ENCODE peak calls at places on chromosomes 6 and 20, in nine cellular contexts. One of them, this sample, is unnamed.

GRCh38 chr6:134074151-134074712 is 21.8 kb upstream of the SLC2A12 start:
- DNase-seq in AG04450: no peak
- DNase-seq in upper lobe of right lung: no peak
- DNase-seq in A549: no peak
- DNase-seq in K562: no peak
- DNase-seq in colonic mucosa: no peak
- DNase-seq in GM13977: no peak
- DNase-seq in fibroblast of lung: peak
- DNase-seq in GM12865: no peak
- DNase-seq in this sample: no peak

GRCh38 chr6:125104425-125104824 is 49.1 kb upstream of the TPD52L1 start:
- DNase-seq in AG04450: peak
- DNase-seq in upper lobe of right lung: no peak
- DNase-seq in A549: no peak
- DNase-seq in K562: peak
- DNase-seq in colonic mucosa: no peak
- DNase-seq in GM13977: no peak
- DNase-seq in fibroblast of lung: peak
- DNase-seq in GM12865: no peak
- DNase-seq in this sample: peak

GRCh38 chr6:21163110-21163837 is 430.3 kb upstream of the SOX4 start:
- DNase-seq in AG04450: peak
- DNase-seq in upper lobe of right lung: no peak
- DNase-seq in A549: no peak
- DNase-seq in K562: peak
- DNase-seq in colonic mucosa: no peak
- DNase-seq in GM13977: no peak
- DNase-seq in fibroblast of lung: peak
- DNase-seq in GM12865: no peak
- DNase-seq in this sample: peak

GRCh38 chr20:33732166-33732970 is 572 bp downstream of the ZNF341 start:
- DNase-seq in AG04450: no peak
- DNase-seq in upper lobe of right lung: peak
- DNase-seq in A549: peak
- DNase-seq in K562: peak
- DNase-seq in colonic mucosa: peak
- DNase-seq in GM13977: peak
- DNase-seq in fibroblast of lung: peak
- DNase-seq in GM12865: no peak
- DNase-seq in this sample: peak

GRCh38 chr20:47272893-47273590 is 83.5 kb downstream of the ZMYND8 start:
- DNase-seq in AG04450: peak
- DNase-seq in upper lobe of right lung: no peak
- DNase-seq in A549: peak
- DNase-seq in K562: peak
- DNase-seq in colonic mucosa: peak
- DNase-seq in GM13977: peak
- DNase-seq in fibroblast of lung: peak
- DNase-seq in GM12865: peak
- DNase-seq in this sample: peak

GRCh38 chr6:99148761-99149160 is 200.7 kb downstream of the FAXC start:
- DNase-seq in AG04450: no peak
- DNase-seq in upper lobe of right lung: no peak
- DNase-seq in A549: no peak
- DNase-seq in K562: no peak
- DNase-seq in colonic mucosa: no peak
- DNase-seq in GM13977: no peak
- DNase-seq in fibroblast of lung: no peak
- DNase-seq in GM12865: no peak
- DNase-seq in this sample: no peak

GRCh38 chr6:149860834-149861602 is 3.1 kb downstream of the LRP11 start:
- DNase-seq in AG04450: no peak
- DNase-seq in upper lobe of right lung: peak
- DNase-seq in A549: no peak
- DNase-seq in K562: no peak
- DNase-seq in colonic mucosa: no peak
- DNase-seq in GM13977: no peak
- DNase-seq in fibroblast of lung: no peak
- DNase-seq in GM12865: no peak
- DNase-seq in this sample: no peak

GRCh38 chr20:24610341-24611115 is 141.1 kb downstream of the SYNDIG1 start:
- DNase-seq in AG04450: no peak
- DNase-seq in upper lobe of right lung: no peak
- DNase-seq in A549: no peak
- DNase-seq in K562: no peak
- DNase-seq in colonic mucosa: no peak
- DNase-seq in GM13977: no peak
- DNase-seq in fibroblast of lung: peak
- DNase-seq in GM12865: no peak
- DNase-seq in this sample: no peak

GRCh38 chr6:64254558-64254957 is 619.0 kb downstream of the PHF3 start:
- DNase-seq in AG04450: no peak
- DNase-seq in upper lobe of right lung: no peak
- DNase-seq in A549: no peak
- DNase-seq in K562: no peak
- DNase-seq in colonic mucosa: no peak
- DNase-seq in GM13977: no peak
- DNase-seq in fibroblast of lung: no peak
- DNase-seq in GM12865: no peak
- DNase-seq in this sample: no peak

GRCh38 chr20:32443386-32443974 is 85.3 kb downstream of the ASXL1 start:
- DNase-seq in AG04450: no peak
- DNase-seq in upper lobe of right lung: no peak
- DNase-seq in A549: no peak
- DNase-seq in K562: peak
- DNase-seq in colonic mucosa: no peak
- DNase-seq in GM13977: no peak
- DNase-seq in fibroblast of lung: no peak
- DNase-seq in GM12865: no peak
- DNase-seq in this sample: no peak

DNA sequence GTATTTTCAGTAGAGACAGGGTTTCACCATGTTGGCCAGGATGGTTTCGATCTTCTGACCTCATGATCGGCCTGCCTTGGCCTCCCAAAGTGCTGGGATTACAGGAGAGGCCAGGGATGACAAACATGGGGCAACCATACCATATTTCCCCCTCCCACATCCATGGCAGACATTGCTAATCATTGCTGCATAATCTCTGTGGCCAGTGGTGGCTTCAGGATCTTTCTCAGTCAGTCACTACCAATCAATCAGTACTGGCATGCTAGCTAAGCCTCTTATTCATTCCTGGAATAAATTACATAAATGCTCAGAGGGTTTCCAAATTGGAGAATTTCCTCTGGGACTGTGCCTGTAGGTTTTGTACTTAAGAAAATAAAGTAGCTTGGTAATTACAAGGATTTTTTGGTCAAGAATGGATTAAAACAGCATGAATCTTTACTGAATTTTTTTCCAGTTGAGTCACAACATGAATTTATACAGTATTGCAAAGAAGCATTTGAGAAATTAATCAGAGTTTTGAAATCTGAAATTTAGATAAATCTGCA is 138.1 kb downstream of the FNDC1 start:
- DNase-seq in AG04450: no peak
- DNase-seq in upper lobe of right lung: no peak
- DNase-seq in A549: no peak
- DNase-seq in K562: no peak
- DNase-seq in colonic mucosa: no peak
- DNase-seq in GM13977: no peak
- DNase-seq in fibroblast of lung: peak
- DNase-seq in GM12865: no peak
- DNase-seq in this sample: no peak
- TF ChIP-seq CTCF in AG04450: no peak
- TF ChIP-seq CTCF in upper lobe of right lung: no peak
- TF ChIP-seq CTCF in A549: no peak
- TF ChIP-seq CTCF in K562: no peak
- TF ChIP-seq CTCF in colonic mucosa: no peak
- TF ChIP-seq CTCF in GM13977: no peak
- TF ChIP-seq CTCF in fibroblast of lung: no peak
- TF ChIP-seq CTCF in GM12865: no peak
- TF ChIP-seq CTCF in this sample: no peak

DNA sequence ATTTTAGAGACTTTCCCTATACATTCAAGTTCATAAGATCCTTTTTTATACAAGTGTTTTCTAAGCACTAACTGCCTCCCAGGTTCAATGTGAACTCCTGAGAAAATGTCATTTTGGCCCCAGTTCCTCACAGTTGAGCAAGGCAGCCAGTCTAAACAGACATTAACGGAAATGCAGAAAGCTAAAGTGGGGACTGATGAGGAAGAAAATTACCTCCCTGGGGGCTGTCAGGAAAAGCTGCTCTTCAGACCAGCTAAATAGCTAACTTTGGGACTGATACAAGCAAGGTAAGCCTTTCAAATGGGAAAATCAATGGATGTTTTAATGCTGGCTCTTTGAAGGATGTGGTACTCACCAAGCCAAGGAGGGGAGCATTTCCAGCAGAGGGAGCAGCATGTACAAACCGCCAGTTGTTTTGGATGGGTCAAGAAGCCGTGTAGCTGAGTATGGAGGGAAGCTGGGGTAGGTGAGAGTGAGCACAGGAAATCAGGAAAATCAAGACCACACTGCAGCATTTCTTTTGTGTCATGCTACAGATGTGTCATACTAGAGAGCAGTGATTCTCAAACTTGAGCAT is 180.8 kb upstream of the CHD6 start:
- DNase-seq in AG04450: no peak
- DNase-seq in upper lobe of right lung: no peak
- DNase-seq in A549: no peak
- DNase-seq in K562: no peak
- DNase-seq in colonic mucosa: no peak
- DNase-seq in GM13977: no peak
- DNase-seq in fibroblast of lung: no peak
- DNase-seq in GM12865: no peak
- DNase-seq in this sample: no peak
- TF ChIP-seq CTCF in AG04450: no peak
- TF ChIP-seq CTCF in upper lobe of right lung: no peak
- TF ChIP-seq CTCF in A549: no peak
- TF ChIP-seq CTCF in K562: no peak
- TF ChIP-seq CTCF in colonic mucosa: no peak
- TF ChIP-seq CTCF in GM13977: no peak
- TF ChIP-seq CTCF in fibroblast of lung: no peak
- TF ChIP-seq CTCF in GM12865: no peak
- TF ChIP-seq CTCF in this sample: no peak

GRCh38 chr20:39289316-39289715 is 327.2 kb downstream of the DHX35 start:
- DNase-seq in AG04450: no peak
- DNase-seq in upper lobe of right lung: no peak
- DNase-seq in A549: peak
- DNase-seq in K562: peak
- DNase-seq in colonic mucosa: no peak
- DNase-seq in GM13977: peak
- DNase-seq in fibroblast of lung: no peak
- DNase-seq in GM12865: peak
- DNase-seq in this sample: no peak
- TF ChIP-seq CTCF in AG04450: no peak
- TF ChIP-seq CTCF in upper lobe of right lung: peak
- TF ChIP-seq CTCF in A549: no peak
- TF ChIP-seq CTCF in K562: no peak
- TF ChIP-seq CTCF in colonic mucosa: no peak
- TF ChIP-seq CTCF in GM13977: peak
- TF ChIP-seq CTCF in fibroblast of lung: no peak
- TF ChIP-seq CTCF in GM12865: peak
- TF ChIP-seq CTCF in this sample: no peak

GRCh38 chr20:7416382-7416781 is 523.9 kb downstream of the HAO1 start:
- DNase-seq in AG04450: no peak
- DNase-seq in upper lobe of right lung: no peak
- DNase-seq in A549: no peak
- DNase-seq in K562: no peak
- DNase-seq in colonic mucosa: no peak
- DNase-seq in GM13977: no peak
- DNase-seq in fibroblast of lung: no peak
- DNase-seq in GM12865: no peak
- DNase-seq in this sample: no peak

GRCh38 chr20:7410150-7410549 is 530.1 kb downstream of the HAO1 start:
- DNase-seq in AG04450: no peak
- DNase-seq in upper lobe of right lung: no peak
- DNase-seq in A549: no peak
- DNase-seq in K562: no peak
- DNase-seq in colonic mucosa: no peak
- DNase-seq in GM13977: no peak
- DNase-seq in fibroblast of lung: no peak
- DNase-seq in GM12865: no peak
- DNase-seq in this sample: no peak

GRCh38 chr20:7415427-7415826 is 524.8 kb downstream of the HAO1 start:
- DNase-seq in AG04450: no peak
- DNase-seq in upper lobe of right lung: no peak
- DNase-seq in A549: no peak
- DNase-seq in K562: no peak
- DNase-seq in colonic mucosa: no peak
- DNase-seq in GM13977: no peak
- DNase-seq in fibroblast of lung: no peak
- DNase-seq in GM12865: no peak
- DNase-seq in this sample: no peak

GRCh38 chr20:7406671-7407070 is 533.6 kb downstream of the HAO1 start:
- DNase-seq in AG04450: no peak
- DNase-seq in upper lobe of right lung: no peak
- DNase-seq in A549: no peak
- DNase-seq in K562: no peak
- DNase-seq in colonic mucosa: no peak
- DNase-seq in GM13977: no peak
- DNase-seq in fibroblast of lung: no peak
- DNase-seq in GM12865: no peak
- DNase-seq in this sample: no peak

GRCh38 chr20:7411075-7411474 is 529.2 kb downstream of the HAO1 start:
- DNase-seq in AG04450: no peak
- DNase-seq in upper lobe of right lung: no peak
- DNase-seq in A549: no peak
- DNase-seq in K562: no peak
- DNase-seq in colonic mucosa: no peak
- DNase-seq in GM13977: no peak
- DNase-seq in fibroblast of lung: no peak
- DNase-seq in GM12865: no peak
- DNase-seq in this sample: no peak
- TF ChIP-seq CTCF in AG04450: no peak
- TF ChIP-seq CTCF in upper lobe of right lung: no peak
- TF ChIP-seq CTCF in A549: no peak
- TF ChIP-seq CTCF in K562: no peak
- TF ChIP-seq CTCF in colonic mucosa: no peak
- TF ChIP-seq CTCF in GM13977: no peak
- TF ChIP-seq CTCF in fibroblast of lung: no peak
- TF ChIP-seq CTCF in GM12865: no peak
- TF ChIP-seq CTCF in this sample: no peak

DNA sequence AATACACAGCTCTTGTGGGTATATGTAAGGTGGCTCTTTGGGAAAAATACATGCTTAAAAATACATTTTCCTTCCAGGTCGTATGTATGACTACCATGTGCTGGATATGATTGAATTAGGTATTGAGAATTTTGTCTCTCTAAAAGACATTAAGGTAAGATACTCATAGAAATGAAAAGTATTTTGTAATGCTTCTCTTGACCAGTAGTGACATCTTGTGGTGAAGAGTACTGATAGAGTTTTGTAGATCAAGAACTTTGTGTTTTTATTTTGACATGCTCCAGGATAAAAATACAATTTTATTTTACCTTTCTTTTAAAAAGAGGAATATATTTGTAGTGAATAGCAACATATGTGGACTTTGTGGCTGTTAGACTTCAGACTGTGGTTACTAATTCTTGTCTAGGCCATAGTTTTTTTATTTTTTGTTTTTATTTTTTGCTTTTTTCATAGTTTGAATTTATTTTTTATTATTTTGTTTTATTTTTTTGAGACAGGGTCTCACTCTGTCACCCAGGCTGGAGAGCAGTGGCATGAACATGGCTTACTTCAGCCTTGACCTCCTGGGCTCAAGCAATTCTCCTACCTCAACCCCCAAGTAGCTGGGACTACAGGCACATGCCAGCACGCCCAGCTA is 17.9 kb downstream of the RPF2 start:
- DNase-seq in AG04450: no peak
- DNase-seq in upper lobe of right lung: no peak
- DNase-seq in A549: peak
- DNase-seq in K562: peak
- DNase-seq in colonic mucosa: no peak
- DNase-seq in GM13977: no peak
- DNase-seq in fibroblast of lung: peak
- DNase-seq in GM12865: peak
- DNase-seq in this sample: peak
- TF ChIP-seq CTCF in AG04450: peak
- TF ChIP-seq CTCF in upper lobe of right lung: peak
- TF ChIP-seq CTCF in A549: peak
- TF ChIP-seq CTCF in K562: no peak
- TF ChIP-seq CTCF in colonic mucosa: peak
- TF ChIP-seq CTCF in GM13977: peak
- TF ChIP-seq CTCF in fibroblast of lung: no peak
- TF ChIP-seq CTCF in GM12865: no peak
- TF ChIP-seq CTCF in this sample: peak